ENCODE peak calls at places on chromosome 20, in seven cellular contexts. N is cardiac muscle cell, V is foreskin fibroblast, J is fibroblast of lung, Y is activated T-cell treated with anti-CD3 and anti-CD28 coated beads for 24 hours, P is aorta, A is neural crest cell. T is an unnamed sample.

GRCh38 chr20:45685896-45686295 is 15.9 kb upstream of the WFDC11 start:
- DNase-seq in N (no peak), V (peak; percentile 7), J (no peak), Y (no peak), P (no peak), A (no peak), T (no peak)

GRCh38 chr20:62370115-62370806 is 3.1 kb upstream of the LAMA5 start:
- DNase-seq in N (no peak), V (peak; percentile 93), J (peak; percentile 87), Y (peak; percentile 41), P (no peak), A (no peak), T (no peak)

GRCh38 chr20:58131111-58131510 is 97.3 kb downstream of the ANKRD60 start:
- DNase-seq in N (no peak), V (peak; percentile 77), J (peak; percentile 64), Y (no peak), P (peak; percentile 21), A (peak; percentile 31), T (no peak)

GRCh38 chr20:2658414-2659354 is 5.3 kb downstream of the IDH3B start:
- DNase-seq in N (no peak), V (peak; percentile 59), J (no peak), Y (no peak), P (no peak), A (no peak), T (no peak)

GRCh38 chr20:13868331-13868730 is 83.5 kb downstream of the NDUFAF5 start:
- DNase-seq in N (no peak), V (peak; percentile 88), J (peak; percentile 55), Y (no peak), P (peak; percentile 82), A (no peak), T (no peak)

GRCh38 chr20:2446845-2447244 is 23.7 kb downstream of the SNRPB start:
- DNase-seq in N (no peak), V (no peak), J (no peak), Y (no peak), P (no peak), A (no peak), T (no peak)

GRCh38 chr20:7540018-7540417 is 400.2 kb downstream of the HAO1 start:
- DNase-seq in N (no peak), V (no peak), J (no peak), Y (no peak), P (no peak), A (no peak), T (no peak)

GRCh38 chr20:30922129-30922528 is 335.3 kb upstream of the DEFB115 start:
- DNase-seq in N (no peak), V (no peak), J (no peak), Y (no peak), P (peak; percentile 63), A (no peak), T (no peak)

GRCh38 chr20:611843-612185 is 1.7 kb upstream of the TCF15 start:
- DNase-seq in N (no peak), V (no peak), J (no peak), Y (no peak), P (peak; percentile 51), A (no peak), T (no peak)

GRCh38 chr20:8901237-8902025 is 167.5 kb upstream of the PLCB4 start:
- DNase-seq in N (peak; percentile 5), V (peak; percentile 44), J (peak; percentile 14), Y (no peak), P (peak; percentile 86), A (no peak), T (no peak)

GRCh38 chr20:17863577-17864292 is 104.9 kb downstream of the SNX5 start:
- DNase-seq in N (no peak), V (no peak), J (peak; percentile 41), Y (no peak), P (no peak), A (no peak), T (no peak)

GRCh38 chr20:4099905-4100675 is 84.7 kb upstream of the RNF24 start:
- DNase-seq in N (no peak), V (peak; percentile 78), J (no peak), Y (no peak), P (no peak), A (no peak), T (no peak)

GRCh38 chr20:38114353-38114791 is 50.7 kb downstream of the TGM2 start:
- DNase-seq in N (no peak), V (peak; percentile 76), J (peak; percentile 81), Y (no peak), P (no peak), A (no peak), T (no peak)

GRCh38 chr20:5364997-5365597 is 48.3 kb upstream of the PROKR2 start:
- DNase-seq in N (no peak), V (no peak), J (peak; percentile 23), Y (no peak), P (no peak), A (no peak), T (no peak)

GRCh38 chr20:8161262-8162071 is 29.4 kb downstream of the PLCB1 start:
- DNase-seq in N (peak; percentile 2), V (no peak), J (peak; percentile 36), Y (no peak), P (no peak), A (no peak), T (no peak)

GRCh38 chr20:25517124-25517523 is 68.2 kb downstream of the NINL start:
- DNase-seq in N (no peak), V (no peak), J (no peak), Y (no peak), P (no peak), A (no peak), T (no peak)

GRCh38 chr20:39630215-39630614 is 668.1 kb downstream of the DHX35 start:
- DNase-seq in N (no peak), V (peak; percentile 27), J (no peak), Y (no peak), P (no peak), A (no peak), T (no peak)

GRCh38 chr20:12372557-12372956 is 454.9 kb downstream of the BTBD3 start:
- DNase-seq in N (no peak), V (no peak), J (no peak), Y (no peak), P (no peak), A (no peak), T (no peak)

GRCh38 chr20:9422335-9422734 is 92.1 kb upstream of the LAMP5 start:
- DNase-seq in N (no peak), V (peak; percentile 28), J (peak; percentile 57), Y (no peak), P (no peak), A (no peak), T (no peak)

GRCh38 chr20:34390769-34391447 is 27.8 kb downstream of the ITCH start:
- DNase-seq in N (no peak), V (peak; percentile 91), J (peak; percentile 90), Y (peak; percentile 39), P (peak; percentile 86), A (no peak), T (no peak)

GRCh38 chr20:528923-529594 is 14.5 kb downstream of the CSNK2A1 start:
- DNase-seq in N (no peak), V (peak; percentile 95), J (peak; percentile 83), Y (no peak), P (no peak), A (no peak), T (no peak)

GRCh38 chr20:13207016-13207415 is 14.1 kb upstream of the ISM1 start:
- DNase-seq in N (no peak), V (no peak), J (no peak), Y (no peak), P (no peak), A (no peak), T (no peak)

GRCh38 chr20:41030536-41031242 is 2.1 kb downstream of the TOP1 start:
- DNase-seq in N (no peak), V (peak; percentile 77), J (peak; percentile 58), Y (no peak), P (no peak), A (no peak), T (no peak)

GRCh38 chr20:50724851-50725721 is 6.3 kb upstream of the PARD6B start:
- DNase-seq in N (peak; percentile 92), V (peak; percentile 97), J (peak; percentile 98), Y (peak; percentile 78), P (peak; percentile 94), A (peak; percentile 28), T (no peak)

GRCh38 chr20:2820896-2821869 is 5.0 kb downstream of the TMEM239 start:
- DNase-seq in N (no peak), V (no peak), J (no peak), Y (no peak), P (peak; percentile 75), A (no peak), T (no peak)

GRCh38 chr20:23298926-23299672 is 51.5 kb upstream of the NXT1 start:
- DNase-seq in N (no peak), V (no peak), J (no peak), Y (no peak), P (no peak), A (no peak), T (no peak)

GRCh38 chr20:17859002-17859615 is 109.5 kb downstream of the SNX5 start:
- DNase-seq in N (no peak), V (no peak), J (no peak), Y (no peak), P (no peak), A (no peak), T (no peak)

GRCh38 chr20:55116598-55116997 is 641.2 kb downstream of the DOK5 start:
- DNase-seq in N (no peak), V (no peak), J (no peak), Y (no peak), P (no peak), A (no peak), T (no peak)

GRCh38 chr20:17849901-17850673 is 118.5 kb downstream of the SNX5 start:
- DNase-seq in N (no peak), V (peak; percentile 99), J (peak; percentile 100), Y (no peak), P (peak; percentile 91), A (no peak), T (no peak)

GRCh38 chr20:10505320-10506226 is 70.5 kb downstream of the SLX4IP start:
- DNase-seq in N (no peak), V (peak; percentile 75), J (no peak), Y (no peak), P (no peak), A (no peak), T (no peak)

GRCh38 chr20:62893700-62894099 is 32.1 kb upstream of the TCFL5 start:
- DNase-seq in N (no peak), V (no peak), J (no peak), Y (no peak), P (no peak), A (no peak), T (no peak)

GRCh38 chr20:50826121-50826520 is 31.3 kb downstream of the BCAS4 start:
- DNase-seq in N (no peak), V (peak; percentile 91), J (no peak), Y (no peak), P (no peak), A (no peak), T (no peak)

GRCh38 chr20:63446174-63447024 is 26.1 kb downstream of the KCNQ2 start:
- DNase-seq in N (no peak), V (no peak), J (no peak), Y (no peak), P (no peak), A (no peak), T (no peak)

GRCh38 chr20:44104807-44105517 is 82.0 kb downstream of the JPH2 start:
- DNase-seq in N (peak; percentile 42), V (peak; percentile 68), J (peak; percentile 83), Y (no peak), P (no peak), A (no peak), T (no peak)

GRCh38 chr20:19813839-19814238 is 55.8 kb downstream of the RIN2 start:
- DNase-seq in N (no peak), V (peak; percentile 39), J (peak; percentile 40), Y (no peak), P (no peak), A (no peak), T (no peak)

GRCh38 chr20:20594171-20594530 is 118.3 kb downstream of the RALGAPA2 start:
- DNase-seq in N (no peak), V (peak; percentile 53), J (peak; percentile 15), Y (no peak), P (no peak), A (no peak), T (no peak)

GRCh38 chr20:4999788-5000187 is 1.5 kb downstream of the SLC23A2 start:
- DNase-seq in N (no peak), V (no peak), J (no peak), Y (no peak), P (no peak), A (no peak), T (no peak)

GRCh38 chr20:35768731-35769664 is 2.8 kb upstream of the PHF20 start:
- DNase-seq in N (peak; percentile 72), V (peak; percentile 99), J (peak; percentile 95), Y (peak; percentile 22), P (peak; percentile 96), A (peak; percentile 55), T (peak; percentile 21)